ENCODE peak calls at places on chromosomes 5 and 9, in eight cellular contexts. Z, Y, D, J, B, H, L and O are unnamed samples.

GRCh38 chr5:68033961-68034581 is 181.5 kb upstream of the PIK3R1 start:
- DNase-seq in Z (peak; percentile 54), Y (peak; percentile 72), D (no peak), J (no peak), B (peak; percentile 21), H (peak; percentile 87), L (no peak), O (no peak)

GRCh38 chr9:87088621-87089020 is 141.3 kb upstream of the GAS1 start:
- DNase-seq in Z (no peak), Y (no peak), D (no peak), J (no peak), B (no peak), H (no peak), L (no peak), O (no peak)

GRCh38 chr9:135301271-135302263 is 178.0 kb upstream of the PPP1R26 start:
- DNase-seq in Z (no peak), Y (no peak), D (no peak), J (no peak), B (peak; percentile 2), H (no peak), L (peak; percentile 34), O (no peak)

GRCh38 chr5:145834917-145835838 is at the start of gene PRELID2:
- DNase-seq in Z (peak; percentile 94), Y (peak; percentile 84), D (peak; percentile 76), J (peak; percentile 75), B (peak; percentile 93), H (peak; percentile 94), L (peak; percentile 95), O (peak; percentile 71)

GRCh38 chr9:88754452-88754851 is 219.5 kb downstream of the NXNL2 start:
- DNase-seq in Z (no peak), Y (no peak), D (no peak), J (no peak), B (no peak), H (no peak), L (no peak), O (no peak)

GRCh38 chr5:82165740-82166530 is 112.2 kb downstream of the RPS23 start:
- DNase-seq in Z (peak; percentile 61), Y (peak; percentile 85), D (peak; percentile 38), J (peak; percentile 27), B (peak; percentile 74), H (peak; percentile 65), L (no peak), O (no peak)

GRCh38 chr5:115345344-115345743 is 48.9 kb upstream of the CCDC112 start:
- DNase-seq in Z (no peak), Y (no peak), D (no peak), J (no peak), B (no peak), H (no peak), L (no peak), O (no peak)

GRCh38 chr5:151676719-151677118 is 10.0 kb downstream of the SPARC start:
- DNase-seq in Z (no peak), Y (no peak), D (peak; percentile 17), J (no peak), B (no peak), H (no peak), L (no peak), O (no peak)

GRCh38 chr5:148542812-148543211 is 111.5 kb downstream of the HTR4 start:
- DNase-seq in Z (no peak), Y (peak; percentile 7), D (no peak), J (no peak), B (no peak), H (no peak), L (no peak), O (no peak)

GRCh38 chr9:95204710-95205109 is 112.8 kb downstream of the FANCC start:
- DNase-seq in Z (no peak), Y (no peak), D (no peak), J (no peak), B (no peak), H (no peak), L (no peak), O (no peak)

GRCh38 chr5:178490935-178491632 is 99.1 kb downstream of the COL23A1 start:
- DNase-seq in Z (no peak), Y (no peak), D (no peak), J (no peak), B (no peak), H (no peak), L (no peak), O (no peak)

GRCh38 chr5:11588803-11589202 is 315.4 kb downstream of the CTNND2 start:
- DNase-seq in Z (no peak), Y (no peak), D (peak; percentile 29), J (peak; percentile 52), B (no peak), H (no peak), L (no peak), O (no peak)

GRCh38 chr5:130337179-130337888 is 433.1 kb downstream of the CHSY3 start:
- DNase-seq in Z (no peak), Y (peak; percentile 75), D (no peak), J (no peak), B (no peak), H (no peak), L (no peak), O (no peak)

GRCh38 chr5:94080390-94080789 is 339.0 kb upstream of the POU5F2 start:
- DNase-seq in Z (no peak), Y (no peak), D (no peak), J (no peak), B (no peak), H (no peak), L (no peak), O (no peak)

DNA sequence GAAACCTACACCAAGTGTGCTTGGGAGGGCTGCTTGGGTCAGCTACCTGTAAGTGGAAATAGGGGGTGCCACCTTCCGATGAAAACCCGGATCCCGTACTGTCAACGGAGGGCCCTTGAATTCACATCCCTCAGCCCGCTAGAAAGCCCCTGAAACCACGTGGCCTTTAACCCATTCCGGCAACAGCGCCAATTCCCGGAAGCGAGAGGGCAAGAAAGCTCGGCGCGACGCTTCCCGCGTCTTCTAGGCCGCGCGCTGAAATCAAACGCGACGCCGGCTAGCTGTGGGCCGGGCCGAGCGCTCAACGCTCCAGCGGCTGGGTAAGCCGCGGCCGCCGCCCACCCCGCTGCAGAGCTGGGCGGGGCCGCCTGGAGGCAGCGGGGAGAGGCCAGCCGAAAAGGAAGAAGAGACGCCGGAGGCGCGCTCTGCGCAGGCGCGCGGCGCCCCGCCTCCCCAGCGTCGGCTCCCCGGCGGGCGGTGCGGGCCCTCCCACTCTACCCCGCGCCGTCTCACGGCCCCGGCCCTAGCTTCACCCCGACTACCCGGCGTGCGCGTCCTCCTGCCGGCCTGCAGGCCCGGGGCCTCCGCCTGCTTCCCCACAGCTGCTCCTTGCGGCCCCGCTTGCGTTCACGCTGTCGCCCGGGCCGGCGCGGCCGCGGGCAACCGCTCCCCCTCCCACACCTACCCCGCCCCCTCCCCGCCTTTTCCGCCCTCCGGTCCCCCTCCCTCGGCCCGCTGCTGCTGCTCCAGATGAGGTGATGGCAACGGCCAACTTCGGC is at the start of gene KIF2A:
- DNase-seq in Z (peak; percentile 93), Y (peak; percentile 84), D (peak; percentile 89), J (peak; percentile 92), B (peak; percentile 91), H (peak; percentile 91), L (peak; percentile 95), O (peak; percentile 45)
- TF ChIP-seq CTCF in Z (peak; percentile 24), Y (no peak), D (no peak), J (no peak), B (peak; percentile 30), H (no peak), L (peak; percentile 17), O (no peak)

GRCh38 chr9:125125523-125125922 is 17.8 kb downstream of the SCAI start:
- DNase-seq in Z (no peak), Y (no peak), D (no peak), J (no peak), B (no peak), H (no peak), L (no peak), O (no peak)

GRCh38 chr9:125121156-125121555 is 22.2 kb downstream of the SCAI start:
- DNase-seq in Z (no peak), Y (no peak), D (no peak), J (no peak), B (no peak), H (no peak), L (no peak), O (no peak)

GRCh38 chr9:125119643-125120286 is 23.6 kb downstream of the SCAI start:
- DNase-seq in Z (no peak), Y (no peak), D (no peak), J (peak; percentile 24), B (no peak), H (no peak), L (no peak), O (no peak)
- TF ChIP-seq CTCF in Z (no peak), Y (peak; percentile 4), D (no peak), J (no peak), B (no peak), H (no peak), L (no peak), O (no peak)

GRCh38 chr5:158376679-158377078 is 517.7 kb upstream of the CLINT1 start:
- DNase-seq in Z (no peak), Y (no peak), D (no peak), J (no peak), B (no peak), H (no peak), L (no peak), O (no peak)

GRCh38 chr5:158378931-158379330 is 520.0 kb upstream of the CLINT1 start:
- DNase-seq in Z (no peak), Y (no peak), D (no peak), J (no peak), B (no peak), H (no peak), L (no peak), O (no peak)

GRCh38 chr5:158383485-158383884 is 524.5 kb upstream of the CLINT1 start:
- DNase-seq in Z (no peak), Y (no peak), D (no peak), J (no peak), B (no peak), H (no peak), L (no peak), O (no peak)

GRCh38 chr5:158382473-158382872 is 523.5 kb upstream of the CLINT1 start:
- DNase-seq in Z (peak; percentile 46), Y (peak; percentile 99), D (no peak), J (no peak), B (peak; percentile 71), H (no peak), L (peak; percentile 70), O (peak; percentile 46)

GRCh38 chr5:158380661-158381060 is 521.7 kb upstream of the CLINT1 start:
- DNase-seq in Z (no peak), Y (no peak), D (no peak), J (no peak), B (no peak), H (no peak), L (no peak), O (no peak)
- TF ChIP-seq CTCF in Z (no peak), Y (no peak), D (no peak), J (no peak), B (no peak), H (no peak), L (no peak), O (no peak)

GRCh38 chr9:128344931-128345605 is 4.7 kb downstream of the SLC27A4 start:
- DNase-seq in Z (no peak), Y (no peak), D (no peak), J (no peak), B (no peak), H (no peak), L (no peak), O (no peak)
- TF ChIP-seq CTCF in Z (no peak), Y (no peak), D (no peak), J (no peak), B (no peak), H (no peak), L (no peak), O (no peak)